ENCODE peak calls at places on chromosomes 2 and 18, in nine cellular contexts. J is GM20000, X is lower lobe of right lung, U is GM06990, N is SK-N-SH, D is epithelial cell of esophagus, M is fibroblast of pulmonary artery, L is AG09309, V is GM13977. E is an unnamed sample.

GRCh38 chr2:43461461-43462073 is 134.3 kb downstream of the THADA start:
- DNase-seq in J (peak), X (no peak), U (peak), N (no peak), D (no peak), M (no peak), L (no peak), V (peak), E (no peak)

GRCh38 chr2:15582153-15582552 is 9.5 kb upstream of the DDX1 start:
- DNase-seq in J (no peak), X (no peak), U (no peak), N (no peak), D (no peak), M (no peak), L (no peak), V (no peak), E (no peak)

GRCh38 chr2:111944536-111945210 is 46.3 kb downstream of the MERTK start:
- DNase-seq in J (no peak), X (no peak), U (no peak), N (no peak), D (no peak), M (no peak), L (no peak), V (peak), E (no peak)

GRCh38 chr2:173858297-173858731 is 106.9 kb downstream of the SP3 start:
- DNase-seq in J (peak), X (no peak), U (peak), N (no peak), D (no peak), M (no peak), L (no peak), V (peak), E (no peak)

GRCh38 chr2:239953418-239954061 is 71.6 kb downstream of the NDUFA10 start:
- DNase-seq in J (no peak), X (peak), U (no peak), N (no peak), D (peak), M (peak), L (no peak), V (no peak), E (peak)

GRCh38 chr2:240465765-240466578 is 30.5 kb downstream of the GPC1 start:
- DNase-seq in J (no peak), X (no peak), U (peak), N (peak), D (no peak), M (no peak), L (no peak), V (no peak), E (no peak)

GRCh38 chr2:157257312-157258252 is at the start of gene GALNT5:
- DNase-seq in J (no peak), X (no peak), U (no peak), N (no peak), D (peak), M (peak), L (no peak), V (no peak), E (peak)

GRCh38 chr18:41073372-41073954 is 881.6 kb upstream of the PIK3C3 start:
- DNase-seq in J (no peak), X (no peak), U (no peak), N (no peak), D (peak), M (peak), L (no peak), V (no peak), E (peak)

GRCh38 chr2:46163804-46164569 is 133.2 kb upstream of the EPAS1 start:
- DNase-seq in J (no peak), X (no peak), U (no peak), N (no peak), D (peak), M (peak), L (no peak), V (no peak), E (no peak)

GRCh38 chr18:58862851-58863538 is 1.7 kb upstream of the ZNF532 start:
- DNase-seq in J (peak), X (peak), U (peak), N (peak), D (peak), M (peak), L (no peak), V (peak), E (peak)

GRCh38 chr2:79178073-79178720 is 18.6 kb upstream of the REG3A start:
- DNase-seq in J (no peak), X (no peak), U (no peak), N (no peak), D (no peak), M (no peak), L (no peak), V (no peak), E (no peak)

GRCh38 chr2:218217366-218218309 is 649 bp downstream of the ARPC2 start:
- DNase-seq in J (peak), X (peak), U (peak), N (peak), D (peak), M (peak), L (no peak), V (peak), E (peak)

GRCh38 chr2:120510751-120511395 is 164.9 kb downstream of the INHBB start:
- DNase-seq in J (no peak), X (no peak), U (no peak), N (no peak), D (no peak), M (no peak), L (no peak), V (no peak), E (no peak)

GRCh38 chr2:169485650-169486138 is 6.4 kb downstream of the BBS5 start:
- DNase-seq in J (no peak), X (no peak), U (no peak), N (no peak), D (no peak), M (no peak), L (no peak), V (no peak), E (no peak)

GRCh38 chr18:55778731-55779460 is 190.9 kb upstream of the TCF4 start:
- DNase-seq in J (peak), X (no peak), U (peak), N (peak), D (peak), M (peak), L (no peak), V (peak), E (no peak)

GRCh38 chr2:205975082-205975949 is 110.7 kb downstream of the INO80D start:
- DNase-seq in J (peak), X (no peak), U (no peak), N (no peak), D (no peak), M (peak), L (no peak), V (peak), E (no peak)

GRCh38 chr2:19753818-19754217 is 148.0 kb downstream of the TTC32 start:
- DNase-seq in J (no peak), X (no peak), U (no peak), N (no peak), D (peak), M (no peak), L (no peak), V (no peak), E (no peak)

GRCh38 chr2:186569906-186570305 is 19.9 kb upstream of the ITGAV start:
- DNase-seq in J (no peak), X (no peak), U (no peak), N (no peak), D (no peak), M (no peak), L (no peak), V (no peak), E (no peak)

GRCh38 chr2:178514664-178515063 is 34.4 kb downstream of the PLEKHA3 start:
- DNase-seq in J (no peak), X (no peak), U (no peak), N (no peak), D (peak), M (no peak), L (no peak), V (no peak), E (peak)

GRCh38 chr2:126029316-126029715 is 626.6 kb upstream of the GYPC start:
- DNase-seq in J (no peak), X (no peak), U (no peak), N (no peak), D (no peak), M (no peak), L (no peak), V (no peak), E (no peak)

GRCh38 chr2:232142049-232142448 is 180.5 kb downstream of the DIS3L2 start:
- DNase-seq in J (peak), X (no peak), U (no peak), N (peak), D (peak), M (peak), L (no peak), V (peak), E (no peak)

GRCh38 chr2:108640731-108641130 is 78.6 kb upstream of the RANBP2 start:
- DNase-seq in J (no peak), X (no peak), U (no peak), N (peak), D (peak), M (peak), L (no peak), V (no peak), E (peak)

GRCh38 chr2:111155610-111156009 is 34.9 kb downstream of the BCL2L11 start:
- DNase-seq in J (no peak), X (no peak), U (no peak), N (no peak), D (peak), M (no peak), L (no peak), V (no peak), E (no peak)

GRCh38 chr18:37335337-37335736 is 230.3 kb downstream of the CELF4 start:
- DNase-seq in J (no peak), X (no peak), U (no peak), N (peak), D (no peak), M (peak), L (no peak), V (no peak), E (no peak)

GRCh38 chr2:159217661-159218060 is 68.8 kb downstream of the WDSUB1 start:
- DNase-seq in J (no peak), X (no peak), U (no peak), N (no peak), D (no peak), M (no peak), L (no peak), V (no peak), E (peak)

GRCh38 chr2:15316370-15316814 is 244.7 kb downstream of the NBAS start:
- DNase-seq in J (no peak), X (peak), U (no peak), N (no peak), D (no peak), M (no peak), L (no peak), V (no peak), E (no peak)

GRCh38 chr2:138762515-138762914 is 17.7 kb downstream of the NXPH2 start:
- DNase-seq in J (no peak), X (no peak), U (no peak), N (no peak), D (no peak), M (no peak), L (no peak), V (no peak), E (no peak)

GRCh38 chr2:203783496-203784203 is 77.2 kb downstream of the CD28 start:
- DNase-seq in J (no peak), X (no peak), U (no peak), N (no peak), D (no peak), M (peak), L (peak), V (no peak), E (peak)

GRCh38 chr2:238967031-238967977 is 119.4 kb downstream of the TWIST2 start:
- DNase-seq in J (no peak), X (no peak), U (no peak), N (no peak), D (no peak), M (no peak), L (no peak), V (no peak), E (no peak)

GRCh38 chr2:16425462-16426336 is 239.9 kb downstream of the CYRIA start:
- DNase-seq in J (no peak), X (peak), U (no peak), N (peak), D (no peak), M (no peak), L (no peak), V (no peak), E (no peak)

GRCh38 chr2:187654535-187654934 is 100.3 kb upstream of the TFPI start:
- DNase-seq in J (no peak), X (no peak), U (no peak), N (no peak), D (peak), M (no peak), L (no peak), V (no peak), E (no peak)

GRCh38 chr2:232325324-232326273 is 53.0 kb upstream of the ALPP start:
- DNase-seq in J (no peak), X (peak), U (no peak), N (peak), D (peak), M (peak), L (no peak), V (peak), E (no peak)

GRCh38 chr2:101873543-101873942 is 118.2 kb upstream of the IL1R2 start:
- DNase-seq in J (peak), X (no peak), U (no peak), N (peak), D (no peak), M (peak), L (no peak), V (peak), E (no peak)
- TF ChIP-seq CTCF in J (no peak), X (no peak), U (peak), N (peak), D (no peak), M (peak), L (peak), V (peak), E (no peak)

GRCh38 chr2:58680938-58681337 is 439.8 kb upstream of the FANCL start:
- DNase-seq in J (no peak), X (no peak), U (no peak), N (no peak), D (peak), M (peak), L (no peak), V (no peak), E (no peak)
- TF ChIP-seq CTCF in J (no peak), X (no peak), U (no peak), N (peak), D (no peak), M (no peak), L (no peak), V (no peak), E (no peak)

GRCh38 chr18:7567487-7568425 is 640 bp downstream of the PTPRM start:
- DNase-seq in J (peak), X (peak), U (peak), N (peak), D (peak), M (peak), L (no peak), V (peak), E (peak)

GRCh38 chr18:7566587-7567486 is at the start of gene PTPRM:
- DNase-seq in J (peak), X (peak), U (peak), N (peak), D (peak), M (peak), L (no peak), V (peak), E (peak)

GRCh38 chr18:7565677-7566076 is 1.4 kb upstream of the PTPRM start:
- DNase-seq in J (no peak), X (no peak), U (no peak), N (no peak), D (no peak), M (no peak), L (no peak), V (no peak), E (no peak)

GRCh38 chr18:7566244-7566586 is 901 bp upstream of the PTPRM start:
- DNase-seq in J (no peak), X (no peak), U (no peak), N (no peak), D (no peak), M (no peak), L (no peak), V (no peak), E (no peak)

GRCh38 chr18:7568426-7568825 is 1.3 kb downstream of the PTPRM start:
- DNase-seq in J (no peak), X (peak), U (peak), N (peak), D (peak), M (no peak), L (no peak), V (no peak), E (no peak)
- TF ChIP-seq CTCF in J (no peak), X (peak), U (no peak), N (no peak), D (no peak), M (no peak), L (peak), V (no peak), E (peak)

DNA sequence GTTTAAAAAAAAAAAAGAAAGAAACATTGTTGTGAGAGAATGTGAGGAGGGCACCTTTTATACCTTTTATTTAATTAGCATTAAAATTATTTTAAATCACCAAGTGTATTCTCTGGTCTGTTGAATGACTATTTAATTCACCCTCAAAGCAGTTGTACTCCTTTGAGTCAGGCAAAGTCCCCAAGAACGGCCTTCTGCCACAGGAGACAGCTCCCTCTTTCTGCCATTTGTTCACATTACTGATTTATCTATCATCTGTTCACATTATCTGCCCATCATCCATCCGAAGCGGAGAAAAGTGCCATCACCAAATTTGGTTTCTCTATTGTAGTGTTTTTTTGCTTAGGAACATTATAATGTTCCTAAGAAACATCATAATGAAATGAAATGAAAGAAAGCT is 240.7 kb upstream of the DPP10 start:
- DNase-seq in J (no peak), X (no peak), U (no peak), N (no peak), D (no peak), M (no peak), L (no peak), V (no peak), E (no peak)
- TF ChIP-seq CTCF in J (no peak), X (no peak), U (peak), N (peak), D (no peak), M (no peak), L (peak), V (no peak), E (no peak)

DNA sequence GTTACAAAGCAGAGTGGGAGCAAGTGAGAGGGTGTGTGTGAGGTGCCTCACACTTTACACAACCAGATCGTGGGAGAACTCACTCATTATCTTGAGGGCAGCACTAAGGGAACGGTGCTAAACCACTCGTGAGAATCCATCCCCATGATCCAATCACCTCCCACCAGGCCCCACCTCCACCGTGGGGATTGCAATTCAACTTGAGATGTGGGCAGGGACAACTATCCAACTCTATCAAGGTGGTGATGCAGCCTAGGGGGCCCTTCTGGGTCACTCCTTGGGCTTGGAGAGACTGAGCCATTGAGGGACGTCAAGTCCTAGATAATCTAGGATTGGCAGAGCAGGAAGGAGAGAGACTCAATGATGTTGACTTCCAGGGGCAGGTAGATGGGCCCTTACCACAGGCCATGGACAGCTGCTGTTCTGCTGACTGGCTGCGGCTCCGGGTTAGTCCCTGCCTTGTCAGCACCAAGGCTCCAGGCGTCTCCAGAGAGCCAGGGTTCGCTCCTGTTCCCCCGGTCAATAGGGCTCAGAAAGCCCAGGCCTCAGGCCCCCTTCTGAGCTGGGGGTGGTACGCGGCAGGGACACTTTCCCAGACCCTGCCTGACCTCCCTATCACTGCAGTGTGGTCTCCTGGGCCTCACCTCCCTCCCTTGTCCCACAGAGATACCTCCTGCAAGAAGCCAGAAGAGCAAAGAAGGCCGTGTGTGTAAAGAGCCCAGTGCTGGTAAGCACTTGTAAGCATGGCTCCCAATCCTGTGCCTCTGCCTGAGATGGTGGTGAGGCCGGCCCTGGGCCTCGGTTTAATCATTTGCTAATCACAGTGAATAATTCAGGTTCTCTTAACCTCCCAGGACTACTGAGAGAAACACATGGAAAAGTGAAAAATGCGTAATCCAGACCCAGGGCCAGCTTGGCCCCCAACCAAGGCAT is 193.3 kb upstream of the HS6ST1 start:
- DNase-seq in J (no peak), X (no peak), U (no peak), N (no peak), D (no peak), M (no peak), L (no peak), V (no peak), E (no peak)
- TF ChIP-seq CTCF in J (no peak), X (no peak), U (no peak), N (no peak), D (no peak), M (no peak), L (no peak), V (no peak), E (no peak)

GRCh38 chr2:197707316-197708213 is 2.4 kb downstream of the MARS2 start:
- DNase-seq in J (peak), X (no peak), U (no peak), N (peak), D (peak), M (peak), L (peak), V (peak), E (peak)
- TF ChIP-seq CTCF in J (peak), X (peak), U (peak), N (peak), D (peak), M (peak), L (peak), V (peak), E (peak)

GRCh38 chr2:10022041-10022421 is 21.3 kb upstream of the KLF11 start:
- DNase-seq in J (no peak), X (peak), U (no peak), N (no peak), D (no peak), M (no peak), L (no peak), V (no peak), E (no peak)

GRCh38 chr2:10019174-10019971 is 24.0 kb upstream of the KLF11 start:
- DNase-seq in J (no peak), X (peak), U (no peak), N (no peak), D (peak), M (no peak), L (peak), V (no peak), E (peak)

GRCh38 chr2:10020001-10020400 is 23.3 kb upstream of the KLF11 start:
- DNase-seq in J (no peak), X (peak), U (no peak), N (no peak), D (no peak), M (no peak), L (no peak), V (no peak), E (no peak)

GRCh38 chr2:10022464-10022863 is 20.9 kb upstream of the KLF11 start:
- DNase-seq in J (no peak), X (peak), U (no peak), N (no peak), D (no peak), M (no peak), L (no peak), V (no peak), E (no peak)

DNA sequence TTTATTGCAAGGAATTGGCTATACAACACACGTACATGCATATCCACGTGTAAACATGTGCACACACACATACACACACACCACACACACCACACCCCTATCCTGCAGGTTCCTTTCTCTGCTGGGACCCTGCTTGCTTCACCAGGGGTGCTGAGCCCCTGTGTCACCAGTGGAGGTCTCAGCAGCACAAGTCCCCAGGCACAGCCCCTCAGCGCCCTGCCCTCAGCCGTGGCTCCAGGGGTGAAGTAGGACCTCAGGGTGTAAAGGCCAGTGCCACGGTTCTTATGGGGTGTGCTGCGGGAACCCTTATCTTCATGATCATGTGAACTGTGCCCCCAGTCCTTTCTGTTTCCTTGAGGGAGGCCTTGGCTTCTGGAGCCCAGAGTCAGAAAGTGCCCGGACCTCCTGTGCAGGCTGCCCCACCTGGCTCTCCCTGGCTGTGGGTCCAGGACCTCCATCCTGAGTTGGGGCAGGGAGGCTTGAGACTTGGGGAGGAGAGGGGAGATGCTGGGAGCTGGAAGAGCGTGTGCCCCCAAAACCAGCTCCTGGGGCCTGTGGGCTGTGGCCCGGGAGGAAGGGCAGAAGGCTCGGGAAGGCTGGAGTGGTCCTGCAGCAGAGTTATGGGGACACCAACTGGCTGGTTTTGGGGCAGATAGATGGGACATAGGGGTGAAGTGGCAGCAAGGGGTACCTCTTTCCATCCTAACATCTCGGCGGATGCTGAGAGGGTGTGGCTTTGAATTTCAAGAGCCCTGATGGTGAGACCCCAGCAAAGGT is 20.3 kb upstream of the KLF11 start:
- DNase-seq in J (no peak), X (peak), U (no peak), N (no peak), D (no peak), M (no peak), L (no peak), V (no peak), E (no peak)
- TF ChIP-seq CTCF in J (no peak), X (no peak), U (peak), N (peak), D (no peak), M (no peak), L (peak), V (no peak), E (peak)

E was measured in foreskin fibroblast.